ENCODE peak calls at places on chromosomes 5 and 9, in six cellular contexts. K, R, O, V, C and P are unnamed samples.
A peak's percentile ranks its signal among the peaks of the same experiment; 100 is the strongest.

GRCh38 chr5:132389453-132390286 is 20.2 kb downstream of the SLC22A5 start:
- DNase-seq in K (peak; percentile 96), R (peak; percentile 60), O (peak; percentile 62), V (no peak), C (no peak), P (no peak)

GRCh38 chr5:92002875-92003274 is 619.8 kb upstream of the ARRDC3 start:
- DNase-seq in K (peak; percentile 15), R (no peak), O (no peak), V (no peak), C (no peak), P (no peak)

GRCh38 chr5:81151546-81151945 is 81.6 kb upstream of the CKMT2 start:
- DNase-seq in K (peak; percentile 78), R (no peak), O (no peak), V (no peak), C (no peak), P (no peak)

GRCh38 chr9:134391319-134392231 is 65.3 kb downstream of the RXRA start:
- DNase-seq in K (no peak), R (no peak), O (no peak), V (no peak), C (no peak), P (peak; percentile 80)

GRCh38 chr5:81924467-81924866 is 47.4 kb upstream of the ATG10 start:
- DNase-seq in K (no peak), R (no peak), O (no peak), V (no peak), C (no peak), P (no peak)

GRCh38 chr9:2407450-2407849 is 214.1 kb upstream of the VLDLR start:
- DNase-seq in K (no peak), R (no peak), O (no peak), V (no peak), C (no peak), P (no peak)

GRCh38 chr9:17082343-17082742 is 52.5 kb upstream of the CNTLN start:
- DNase-seq in K (peak; percentile 18), R (no peak), O (no peak), V (no peak), C (no peak), P (no peak)

GRCh38 chr5:13943691-13944090 is 797 bp downstream of the DNAH5 start:
- DNase-seq in K (no peak), R (no peak), O (no peak), V (no peak), C (no peak), P (no peak)

GRCh38 chr9:113650207-113651131 is 186.9 kb downstream of the RGS3 start:
- DNase-seq in K (no peak), R (no peak), O (no peak), V (no peak), C (no peak), P (no peak)

GRCh38 chr9:15249042-15249818 is 57.8 kb downstream of the TTC39B start:
- DNase-seq in K (no peak), R (no peak), O (no peak), V (no peak), C (no peak), P (no peak)

GRCh38 chr5:31225118-31225517 is 31.6 kb downstream of the CDH6 start:
- DNase-seq in K (peak; percentile 86), R (no peak), O (no peak), V (no peak), C (no peak), P (no peak)

GRCh38 chr5:162274684-162275083 is 207.1 kb downstream of the GABRG2 start:
- DNase-seq in K (no peak), R (no peak), O (no peak), V (no peak), C (no peak), P (no peak)

GRCh38 chr9:89695441-89695891 is 90.7 kb downstream of the GADD45G start:
- DNase-seq in K (no peak), R (no peak), O (no peak), V (no peak), C (no peak), P (no peak)

GRCh38 chr5:14816374-14816998 is 55.1 kb downstream of the ANKH start:
- DNase-seq in K (no peak), R (no peak), O (no peak), V (no peak), C (no peak), P (no peak)

DNA sequence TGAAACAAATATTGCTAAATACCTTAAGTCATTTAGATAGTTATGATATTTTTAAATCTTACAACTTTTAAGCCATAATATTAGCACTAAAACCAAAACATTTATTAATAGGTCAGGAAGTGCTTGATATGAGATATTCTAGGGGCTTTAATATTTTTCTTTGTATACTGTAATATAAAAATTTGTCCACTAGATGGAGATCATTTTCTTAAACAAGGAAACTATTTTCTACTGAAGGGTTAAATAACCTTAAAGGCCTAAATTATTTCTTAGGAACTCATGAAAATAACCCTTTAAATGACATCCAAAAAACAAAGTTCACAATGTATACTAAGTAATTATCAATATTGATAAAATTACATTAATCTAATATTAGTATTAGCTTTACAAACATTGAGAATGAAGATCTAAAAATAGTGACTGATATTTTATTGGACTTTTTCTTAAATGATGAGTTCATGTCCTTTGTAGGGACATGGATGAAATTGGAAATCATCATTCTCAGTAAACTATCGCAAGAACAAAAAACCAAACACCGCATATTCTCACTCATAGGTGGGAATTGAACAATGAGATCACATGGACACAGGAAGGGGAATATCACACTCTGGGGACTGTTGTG is 635.7 kb downstream of the RAB3C start:
- DNase-seq in K (no peak), R (no peak), O (peak; percentile 9), V (peak; percentile 7), C (no peak), P (no peak)
- TF ChIP-seq CTCF in K (peak; percentile 37), R (peak; percentile 40), O (no peak), V (peak; percentile 72), C (peak; percentile 22), P (peak; percentile 8)

DNA sequence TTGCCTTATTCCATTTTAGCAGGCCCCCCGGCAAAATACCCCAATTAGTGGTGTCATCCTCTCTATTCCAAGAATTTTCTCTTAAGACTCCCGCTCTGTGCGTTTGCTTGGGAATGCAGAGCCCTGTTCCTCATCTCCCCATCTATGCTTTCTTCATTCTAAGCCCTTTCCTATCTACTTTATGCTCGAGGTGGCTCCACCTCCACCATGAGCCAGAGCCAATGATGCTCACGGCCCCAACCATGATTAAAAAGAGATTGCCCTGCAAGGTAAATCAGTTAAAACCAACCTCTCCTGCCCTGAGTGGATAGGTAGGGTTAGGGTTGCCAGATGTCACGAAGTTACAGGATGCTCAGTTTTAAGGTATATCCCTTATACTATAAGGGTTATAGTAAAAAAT is 677 bp upstream of the TXNDC15 start:
- DNase-seq in K (no peak), R (no peak), O (peak; percentile 12), V (peak; percentile 59), C (no peak), P (no peak)
- H3K4me3 ChIP-seq in K (no peak overlapping the region), R (peak overlapping the region; percentile 81), O (peak overlapping the region; percentile 77), V (peak overlapping the region; percentile 78), C (no peak overlapping the region), P (peak overlapping the region; percentile 87)

GRCh38 chr9:83330207-83331196 is 207.7 kb downstream of the FRMD3 start:
- DNase-seq in K (no peak), R (no peak), O (peak; percentile 13), V (peak; percentile 13), C (no peak), P (no peak)
- TF ChIP-seq CTCF in K (no peak), R (no peak), O (peak; percentile 21), V (peak; percentile 47), C (no peak), P (peak; percentile 29)

GRCh38 chr9:96486351-96487029 is 36.5 kb downstream of the HABP4 start:
- DNase-seq in K (peak; percentile 45), R (peak; percentile 79), O (no peak), V (no peak), C (peak; percentile 55), P (no peak)
- H3K4me3 ChIP-seq in K (no peak overlapping the region), R (no peak overlapping the region), O (no peak overlapping the region), V (no peak overlapping the region), C (no peak overlapping the region), P (no peak overlapping the region)

GRCh38 chr5:180289433-180289832 is 2.5 kb downstream of the MAPK9 start:
- DNase-seq in K (no peak), R (peak; percentile 76), O (no peak), V (no peak), C (peak; percentile 84), P (no peak)

GRCh38 chr5:180289966-180290365 is 1.9 kb downstream of the MAPK9 start:
- DNase-seq in K (no peak), R (no peak), O (no peak), V (no peak), C (peak; percentile 33), P (no peak)

GRCh38 chr5:180290568-180291233 is 1.2 kb downstream of the MAPK9 start:
- DNase-seq in K (no peak), R (no peak), O (no peak), V (no peak), C (no peak), P (no peak)

GRCh38 chr5:180291943-180292831 is at the start of gene MAPK9:
- DNase-seq in K (no peak), R (peak; percentile 89), O (peak; percentile 86), V (peak; percentile 93), C (peak; percentile 84), P (no peak)

DNA sequence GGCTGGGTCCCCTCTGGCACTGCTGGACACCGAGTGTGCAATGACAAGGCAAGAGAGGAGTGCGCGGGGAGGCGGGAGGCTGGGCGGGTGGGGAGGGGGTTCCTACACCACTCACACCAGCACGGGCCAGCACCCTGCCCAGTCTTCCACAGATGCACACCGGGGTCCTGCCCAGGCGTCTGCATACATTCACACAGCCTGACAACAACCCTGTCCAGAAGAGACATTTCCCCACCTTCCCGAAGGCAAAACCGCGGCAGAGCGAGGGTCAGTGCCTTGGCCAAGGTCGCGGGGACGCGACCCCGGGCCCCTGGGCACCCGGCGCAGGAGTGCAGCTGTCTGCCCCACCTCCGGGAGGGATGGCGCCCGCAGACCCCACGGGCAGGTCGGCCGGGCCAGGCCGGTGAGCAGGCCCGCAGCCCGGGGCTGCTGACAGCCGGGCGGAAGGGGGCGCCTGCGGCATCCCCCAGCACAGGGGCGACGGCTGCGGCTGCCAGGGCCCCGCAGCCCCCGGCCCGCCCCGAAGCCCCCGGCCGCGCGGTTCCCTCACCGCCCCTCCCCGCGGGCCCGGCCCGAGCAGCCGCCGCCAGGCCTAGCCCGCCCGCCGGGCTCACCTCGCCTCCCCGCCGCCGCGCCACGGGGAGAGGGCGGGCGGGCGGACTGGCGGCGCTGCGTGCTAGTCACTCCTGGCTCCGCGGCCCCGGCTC is 496 bp downstream of the MAPK9 start:
- DNase-seq in K (no peak), R (peak; percentile 27), O (peak; percentile 42), V (peak; percentile 54), C (peak; percentile 27), P (no peak)
- TF ChIP-seq CTCF in K (peak; percentile 30), R (no peak), O (peak; percentile 21), V (peak; percentile 36), C (no peak), P (peak; percentile 29)

GRCh38 chr5:131265318-131265803 is 1.5 kb downstream of the CDC42SE2 start:
- DNase-seq in K (no peak), R (no peak), O (peak; percentile 77), V (peak; percentile 72), C (peak; percentile 35), P (no peak)
- H3K4me3 ChIP-seq in K (peak overlapping the region; percentile 86), R (peak overlapping the region; percentile 98), O (peak overlapping the region; percentile 84), V (peak overlapping the region; percentile 83), C (peak overlapping the region; percentile 94), P (peak overlapping the region; percentile 97)